ENCODE peak calls at places on chromosomes 13 and 19, in nine cellular contexts. Z, M, N, U, J, P, Q, B and F are unnamed samples.

GRCh38 chr19:55216461-55217198 is 7.3 kb upstream of the PTPRH start:
- DNase-seq in Z (peak), M (peak), N (peak), U (peak), J (peak), P (peak), Q (peak), B (no peak), F (peak)

GRCh38 chr19:44092108-44092507 is 2.1 kb upstream of the ZNF224 start:
- DNase-seq in Z (no peak), M (no peak), N (no peak), U (no peak), J (no peak), P (no peak), Q (no peak), B (no peak), F (no peak)

GRCh38 chr19:55117063-55117635 is 288 bp downstream of the PPP1R12C start:
- DNase-seq in Z (no peak), M (no peak), N (no peak), U (no peak), J (no peak), P (no peak), Q (peak), B (no peak), F (peak)

GRCh38 chr13:109778102-109778542 is 8.3 kb downstream of the IRS2 start:
- DNase-seq in Z (no peak), M (no peak), N (no peak), U (no peak), J (no peak), P (peak), Q (no peak), B (no peak), F (peak)

GRCh38 chr13:102291587-102292218 is 110.1 kb downstream of the FGF14 start:
- DNase-seq in Z (no peak), M (no peak), N (no peak), U (no peak), J (no peak), P (peak), Q (no peak), B (no peak), F (no peak)

GRCh38 chr19:45769821-45770191 is 754 bp upstream of the SIX5 start:
- DNase-seq in Z (no peak), M (no peak), N (peak), U (peak), J (peak), P (peak), Q (no peak), B (no peak), F (no peak)

GRCh38 chr13:96982672-96983071 is 11.6 kb downstream of the OXGR1 start:
- DNase-seq in Z (no peak), M (no peak), N (no peak), U (no peak), J (no peak), P (no peak), Q (no peak), B (no peak), F (peak)

GRCh38 chr19:5618591-5618990 is 4.0 kb downstream of the SAFB2 start:
- DNase-seq in Z (no peak), M (no peak), N (no peak), U (no peak), J (no peak), P (no peak), Q (no peak), B (no peak), F (no peak)

GRCh38 chr19:6765738-6766356 is 1.4 kb downstream of the SH2D3A start:
- DNase-seq in Z (no peak), M (no peak), N (no peak), U (peak), J (no peak), P (no peak), Q (no peak), B (no peak), F (no peak)

GRCh38 chr13:31198524-31198923 is 1.3 kb upstream of the B3GLCT start:
- DNase-seq in Z (no peak), M (no peak), N (no peak), U (no peak), J (no peak), P (no peak), Q (no peak), B (no peak), F (no peak)

GRCh38 chr19:17542042-17542441 is 13.4 kb upstream of the COLGALT1 start:
- DNase-seq in Z (no peak), M (no peak), N (no peak), U (no peak), J (no peak), P (no peak), Q (no peak), B (no peak), F (no peak)